ENCODE peak calls at places on chromosomes 1 and 21, in seven cellular contexts. L, F, X, G, Y, C and R are unnamed samples. For H3K36me3 and H3K9me3, the result is how much of the 10 kb centered on the place peaks cover.

GRCh38 chr1:55427576-55427975 is 212.4 kb upstream of the USP24 start:
- DNase-seq in X (no peak), Y (no peak), F (no peak), L (no peak), G (no peak), C (no peak), R (no peak)

GRCh38 chr1:203041351-203041932 is 15.2 kb downstream of the PPFIA4 start:
- DNase-seq in L (no peak), F (no peak), G (no peak), C (no peak), Y (no peak), X (no peak), R (no peak)

GRCh38 chr1:10415211-10415930 is 14.9 kb upstream of the CENPS start:
- DNase-seq in X (no peak), G (no peak), Y (peak), F (peak), C (no peak), L (no peak), R (no peak)

GRCh38 chr1:117664314-117664713 is 58.5 kb downstream of the TENT5C start:
- DNase-seq in F (peak), L (no peak), G (no peak), Y (no peak), X (no peak), C (peak), R (no peak)

GRCh38 chr21:34933609-34934345 is 115.3 kb downstream of the RUNX1 start:
- DNase-seq in G (no peak), Y (no peak), L (no peak), C (no peak), F (no peak), X (no peak), R (no peak)

GRCh38 chr1:76868154-76868882 is 1.0 kb downstream of the ST6GALNAC5 start:
- DNase-seq in F (no peak), Y (no peak), L (no peak), X (peak), C (no peak), G (peak), R (peak)

GRCh38 chr21:45525153-45525909 is 16.9 kb downstream of the SLC19A1 start:
- DNase-seq in L (no peak), Y (peak), C (no peak), X (no peak), F (no peak), G (no peak), R (no peak)

GRCh38 chr21:44722701-44723100 is 11.3 kb upstream of the TSPEAR start:
- DNase-seq in Y (no peak), X (no peak), C (no peak), G (peak), L (no peak), F (no peak), R (no peak)

GRCh38 chr1:59318271-59318865 is 21.5 kb downstream of the FGGY start:
- DNase-seq in L (no peak), G (no peak), X (no peak), Y (no peak), F (no peak), C (no peak), R (no peak)

GRCh38 chr1:204282801-204283200 is 69.0 kb upstream of the GOLT1A start:
- DNase-seq in X (no peak), Y (no peak), F (no peak), C (no peak), L (no peak), G (no peak), R (no peak)

GRCh38 chr1:235599536-235599935 is 50.0 kb downstream of the GNG4 start:
- DNase-seq in F (peak), X (no peak), G (no peak), C (no peak), L (no peak), Y (no peak), R (no peak)

GRCh38 chr21:14541840-14542495 is 4.1 kb downstream of the SAMSN1 start:
- DNase-seq in G (no peak), X (no peak), F (no peak), L (no peak), Y (no peak), C (no peak), R (no peak)

GRCh38 chr1:41738010-41738409 is 180.7 kb downstream of the HIVEP3 start:
- DNase-seq in F (no peak), G (no peak), X (no peak), L (no peak), C (no peak), Y (no peak), R (no peak)

GRCh38 chr1:18951818-18952391 is 4.6 kb downstream of the IFFO2 start:
- DNase-seq in F (no peak), Y (no peak), C (peak), L (no peak), G (no peak), X (no peak), R (no peak)

GRCh38 chr1:55252942-55253589 is 37.9 kb upstream of the USP24 start:
- DNase-seq in F (no peak), Y (no peak), G (no peak), X (no peak), L (no peak), C (no peak), R (no peak)

GRCh38 chr1:202505356-202505755 is 156.9 kb downstream of the PPP1R12B start:
- DNase-seq in G (no peak), C (no peak), X (peak), F (no peak), L (no peak), Y (no peak), R (no peak)

GRCh38 chr21:16279658-16280581 is 550.1 kb downstream of the USP25 start:
- DNase-seq in G (peak), Y (no peak), X (no peak), F (no peak), C (no peak), L (no peak), R (peak)

GRCh38 chr1:222641269-222641948 is 23.5 kb downstream of the MIA3 start:
- DNase-seq in C (no peak), Y (no peak), F (no peak), X (no peak), G (no peak), L (no peak), R (no peak)
- TF ChIP-seq YY1 in C (no peak), Y (no peak), F (no peak), X (no peak), G (no peak), L (no peak), R (no peak)

GRCh38 chr1:33152685-33153432 is 29.0 kb downstream of the TRIM62 start:
- DNase-seq in F (no peak), C (no peak), L (no peak), Y (peak), G (peak), X (peak), R (peak)
- H3K36me3 ChIP-seq in F (under half), C (under half), L (under half), Y (under half), G (under half), X (under half), R (under half)

DNA sequence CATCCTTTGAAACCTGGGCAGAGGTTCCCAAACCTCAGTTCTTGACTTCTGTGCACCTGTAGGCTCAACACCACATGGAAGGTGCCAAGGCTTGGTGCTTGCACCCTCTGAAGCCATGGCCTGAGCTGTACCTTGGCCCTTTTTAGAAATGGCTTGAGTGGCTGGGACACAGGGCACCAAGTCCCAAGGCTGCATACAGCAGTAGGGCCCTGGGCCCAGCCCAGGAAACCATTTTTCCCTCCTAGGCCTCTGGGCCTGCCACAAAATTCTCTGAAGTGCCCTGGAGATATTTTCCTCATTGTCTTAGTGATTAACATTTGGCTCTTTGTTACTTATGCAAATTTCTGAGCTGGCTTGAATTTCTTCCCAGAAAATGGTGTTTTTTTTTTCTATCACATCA is 65.6 kb upstream of the ACTRT2 start:
- DNase-seq in F (no peak), Y (no peak), G (no peak), L (no peak), X (no peak), C (no peak), R (no peak)
- H3K9me3 ChIP-seq in F (under half), Y (under half), G (half or more), L (under half), X (under half), C (under half), R (under half)

GRCh38 chr1:2384941-2385481 is 6.3 kb downstream of the MORN1 start:
- DNase-seq in X (peak), G (no peak), L (no peak), F (peak), Y (no peak), C (no peak), R (no peak)
- TF ChIP-seq YY1 in X (no peak), G (no peak), L (no peak), F (no peak), Y (no peak), C (no peak), R (no peak)

DNA sequence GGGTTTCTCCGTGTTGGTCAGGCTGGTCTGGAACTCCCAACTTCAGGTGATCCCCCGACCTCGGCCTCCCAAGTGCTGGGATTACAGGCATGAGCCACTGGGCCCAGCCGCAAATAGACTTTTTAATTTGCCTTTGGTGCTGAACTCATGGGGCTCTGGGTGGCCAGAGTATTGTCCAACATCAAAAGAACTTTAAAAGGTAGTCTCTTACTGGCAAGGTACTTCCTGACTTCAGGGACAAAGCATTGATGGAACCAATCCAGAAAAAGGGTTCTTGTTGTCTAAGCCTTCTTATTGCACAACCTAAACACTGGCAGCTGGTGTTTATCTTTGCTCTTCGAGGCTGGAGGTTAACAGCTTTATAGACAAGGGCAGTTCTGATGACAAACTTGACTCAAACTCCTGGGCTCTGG is 3.8 kb upstream of the KTI12 start:
- DNase-seq in C (no peak), G (no peak), X (no peak), Y (peak), F (no peak), L (no peak), R (no peak)
- H3K36me3 ChIP-seq in C (under half), G (under half), X (under half), Y (under half), F (under half), L (under half), R (half or more)

GRCh38 chr1:113490384-113490783 is 100.1 kb downstream of the MAGI3 start:
- DNase-seq in Y (no peak), G (no peak), X (no peak), F (no peak), L (no peak), C (no peak), R (no peak)
- H3K9me3 ChIP-seq in Y (under half), G (under half), X (under half), F (under half), L (under half), C (under half), R (under half)